ENCODE peak calls at places on chromosomes 4 and X, in four cellular contexts. One of them, this sample, is unnamed. For H3K4me1, the result is how much of the 10 kb centered on the place peaks cover.

GRCh38 chr4:159103406-159104131 is 690 bp downstream of the RAPGEF2 start:
- DNase-seq in Karpas-422: peak
- DNase-seq in mesenchymal stem cell: peak
- DNase-seq in GM23248: peak
- DNase-seq in this sample: peak

GRCh38 chr4:139668658-139669201 is 3.1 kb downstream of the MGST2 start:
- DNase-seq in Karpas-422: no peak
- DNase-seq in mesenchymal stem cell: no peak
- DNase-seq in GM23248: no peak
- DNase-seq in this sample: no peak

GRCh38 chr4:17013382-17014006 is 115.0 kb upstream of the LDB2 start:
- DNase-seq in Karpas-422: no peak
- DNase-seq in mesenchymal stem cell: no peak
- DNase-seq in GM23248: peak
- DNase-seq in this sample: no peak

GRCh38 chrX:77785400-77785745 is 643 bp downstream of the ATRX start:
- DNase-seq in Karpas-422: no peak
- DNase-seq in mesenchymal stem cell: peak
- DNase-seq in GM23248: peak
- DNase-seq in this sample: no peak

GRCh38 chr4:78031457-78031856 is 25.7 kb upstream of the FRAS1 start:
- DNase-seq in Karpas-422: no peak
- DNase-seq in mesenchymal stem cell: no peak
- DNase-seq in GM23248: no peak
- DNase-seq in this sample: no peak

GRCh38 chr4:183289688-183290087 is 30.4 kb downstream of the CLDN22 start:
- DNase-seq in Karpas-422: no peak
- DNase-seq in mesenchymal stem cell: no peak
- DNase-seq in GM23248: peak
- DNase-seq in this sample: no peak

GRCh38 chrX:12379666-12380065 is 241.4 kb downstream of the FRMPD4 start:
- DNase-seq in Karpas-422: no peak
- DNase-seq in mesenchymal stem cell: no peak
- DNase-seq in GM23248: no peak
- DNase-seq in this sample: no peak

GRCh38 chrX:23799469-23800065 is 16.6 kb downstream of the SAT1 start:
- DNase-seq in Karpas-422: no peak
- DNase-seq in mesenchymal stem cell: peak
- DNase-seq in GM23248: peak
- DNase-seq in this sample: no peak

GRCh38 chrX:8846271-8846670 is 45.1 kb upstream of the FAM9A start:
- DNase-seq in Karpas-422: no peak
- DNase-seq in mesenchymal stem cell: peak
- DNase-seq in GM23248: no peak
- DNase-seq in this sample: no peak

GRCh38 chr4:188146618-188147017 is 7.4 kb downstream of the TRIML1 start:
- DNase-seq in Karpas-422: no peak
- DNase-seq in mesenchymal stem cell: no peak
- DNase-seq in GM23248: no peak
- DNase-seq in this sample: no peak

GRCh38 chr4:2413821-2414610 is 4.4 kb downstream of the ZFYVE28 start:
- DNase-seq in Karpas-422: no peak
- DNase-seq in mesenchymal stem cell: peak
- DNase-seq in GM23248: peak
- DNase-seq in this sample: peak

GRCh38 chrX:63713510-63713909 is 71.5 kb downstream of the ARHGEF9 start:
- DNase-seq in Karpas-422: no peak
- DNase-seq in mesenchymal stem cell: peak
- DNase-seq in GM23248: peak
- DNase-seq in this sample: no peak

GRCh38 chrX:154734101-154734781 is 16.6 kb downstream of the GAB3 start:
- DNase-seq in Karpas-422: no peak
- DNase-seq in mesenchymal stem cell: peak
- DNase-seq in GM23248: peak
- DNase-seq in this sample: no peak

GRCh38 chr4:142408003-142408441 is 438.1 kb downstream of the INPP4B start:
- DNase-seq in Karpas-422: no peak
- DNase-seq in mesenchymal stem cell: no peak
- DNase-seq in GM23248: peak
- DNase-seq in this sample: no peak

GRCh38 chr4:38753021-38753806 is 29.6 kb downstream of the TLR10 start:
- DNase-seq in Karpas-422: no peak
- DNase-seq in mesenchymal stem cell: peak
- DNase-seq in GM23248: peak
- DNase-seq in this sample: no peak

GRCh38 chr4:56320293-56320692 is 67.0 kb downstream of the AASDH start:
- DNase-seq in Karpas-422: no peak
- DNase-seq in mesenchymal stem cell: no peak
- DNase-seq in GM23248: peak
- DNase-seq in this sample: no peak

GRCh38 chrX:135327299-135327698 is 18.0 kb downstream of the ETDC start:
- DNase-seq in Karpas-422: no peak
- DNase-seq in mesenchymal stem cell: peak
- DNase-seq in GM23248: peak
- DNase-seq in this sample: no peak

GRCh38 chrX:9163153-9163790 is 129.3 kb upstream of the FAM9B start:
- DNase-seq in Karpas-422: no peak
- DNase-seq in mesenchymal stem cell: peak
- DNase-seq in GM23248: peak
- DNase-seq in this sample: no peak

GRCh38 chrX:7286461-7286860 is 138.5 kb upstream of the PUDP start:
- DNase-seq in Karpas-422: no peak
- DNase-seq in mesenchymal stem cell: peak
- DNase-seq in GM23248: no peak
- DNase-seq in this sample: no peak

GRCh38 chr4:77095101-77095826 is 19.5 kb upstream of the CCNI start:
- DNase-seq in Karpas-422: peak
- DNase-seq in mesenchymal stem cell: peak
- DNase-seq in GM23248: peak
- DNase-seq in this sample: peak

GRCh38 chr4:58247792-58248191 is 1137.6 kb upstream of the IGFBP7 start:
- DNase-seq in Karpas-422: no peak
- DNase-seq in mesenchymal stem cell: peak
- DNase-seq in GM23248: no peak
- DNase-seq in this sample: peak

GRCh38 chr4:165207431-165208321 is at the start of gene KLHL2:
- DNase-seq in Karpas-422: peak
- DNase-seq in mesenchymal stem cell: peak
- DNase-seq in GM23248: peak
- DNase-seq in this sample: peak

GRCh38 chr4:140019619-140020367 is 134.2 kb downstream of the MAML3 start:
- DNase-seq in Karpas-422: no peak
- DNase-seq in mesenchymal stem cell: no peak
- DNase-seq in GM23248: no peak
- DNase-seq in this sample: no peak

GRCh38 chr4:76175336-76175735 is 27.1 kb upstream of the NUP54 start:
- DNase-seq in Karpas-422: no peak
- DNase-seq in mesenchymal stem cell: no peak
- DNase-seq in GM23248: no peak
- DNase-seq in this sample: no peak

GRCh38 chr4:720111-720860 is 14.7 kb downstream of the PCGF3 start:
- DNase-seq in Karpas-422: no peak
- DNase-seq in mesenchymal stem cell: no peak
- DNase-seq in GM23248: no peak
- DNase-seq in this sample: no peak

GRCh38 chrX:126509917-126510316 is 42.7 kb downstream of the DCAF12L1 start:
- DNase-seq in Karpas-422: no peak
- DNase-seq in mesenchymal stem cell: no peak
- DNase-seq in GM23248: no peak
- DNase-seq in this sample: no peak

GRCh38 chr4:168587326-168588125 is 90.7 kb downstream of the PALLD start:
- DNase-seq in Karpas-422: no peak
- DNase-seq in mesenchymal stem cell: peak
- DNase-seq in GM23248: peak
- DNase-seq in this sample: no peak

GRCh38 chr4:129364747-129365452 is 268.9 kb downstream of the C4orf33 start:
- DNase-seq in Karpas-422: peak
- DNase-seq in mesenchymal stem cell: no peak
- DNase-seq in GM23248: no peak
- DNase-seq in this sample: no peak

GRCh38 chrX:77442728-77443127 is 4.5 kb upstream of the FGF16 start:
- DNase-seq in Karpas-422: no peak
- DNase-seq in mesenchymal stem cell: peak
- DNase-seq in GM23248: peak
- DNase-seq in this sample: no peak

GRCh38 chr4:25552580-25553271 is 102.9 kb upstream of the SLC34A2 start:
- DNase-seq in Karpas-422: peak
- DNase-seq in mesenchymal stem cell: no peak
- DNase-seq in GM23248: peak
- DNase-seq in this sample: no peak

DNA sequence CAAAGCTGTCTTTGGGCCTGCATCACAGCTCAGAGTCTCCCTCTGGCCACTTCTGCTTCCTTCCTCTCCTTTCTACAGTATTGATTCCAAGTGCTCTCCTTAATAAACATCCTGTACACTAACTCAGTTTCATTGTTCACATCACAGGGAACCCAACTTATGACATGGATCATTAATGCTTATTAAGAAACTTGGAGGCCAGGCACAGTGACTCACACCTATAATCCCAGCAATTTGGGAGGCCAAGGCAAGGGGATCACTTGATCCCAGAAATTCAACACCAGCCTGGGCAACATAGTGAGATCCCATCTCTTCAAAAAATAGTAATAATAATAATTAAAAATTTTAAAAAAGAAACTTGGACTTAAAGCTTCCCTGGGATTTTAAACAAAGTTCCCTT is 89.2 kb upstream of the EFHC2 start:
- DNase-seq in Karpas-422: no peak
- DNase-seq in mesenchymal stem cell: peak
- DNase-seq in GM23248: peak
- DNase-seq in this sample: no peak
- H3K27ac ChIP-seq in Karpas-422: no peak
- H3K27ac ChIP-seq in mesenchymal stem cell: no peak
- H3K27ac ChIP-seq in GM23248: no peak
- H3K27ac ChIP-seq in this sample: no peak

DNA sequence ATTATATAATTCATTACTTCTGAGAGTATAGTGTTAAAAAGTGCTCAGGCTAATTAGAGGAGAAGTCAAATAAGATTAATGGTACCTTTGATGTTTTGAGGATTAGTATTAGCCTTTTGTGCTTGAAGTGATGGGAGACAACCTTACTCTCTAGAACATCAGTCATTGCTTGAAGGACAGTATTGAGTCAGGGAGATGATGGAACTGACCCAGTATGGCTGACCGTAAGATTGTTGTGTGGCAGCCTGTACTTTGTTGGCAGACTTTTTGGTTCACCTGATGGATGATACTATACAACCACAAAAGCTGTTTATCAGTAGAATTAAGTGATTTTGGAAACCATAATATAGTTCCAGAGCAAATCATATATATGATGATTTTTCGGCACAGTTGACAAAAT is 9.9 kb downstream of the OGT start:
- DNase-seq in Karpas-422: no peak
- DNase-seq in mesenchymal stem cell: no peak
- DNase-seq in GM23248: peak
- DNase-seq in this sample: no peak
- H3K4me1 ChIP-seq in Karpas-422: under half
- H3K4me1 ChIP-seq in mesenchymal stem cell: under half
- H3K4me1 ChIP-seq in GM23248: under half
- H3K4me1 ChIP-seq in this sample: under half

GRCh38 chr4:4422856-4423485 is 36.1 kb downstream of the NSG1 start:
- DNase-seq in Karpas-422: no peak
- DNase-seq in mesenchymal stem cell: no peak
- DNase-seq in GM23248: no peak
- DNase-seq in this sample: no peak

GRCh38 chr4:4425119-4425690 is 38.3 kb downstream of the NSG1 start:
- DNase-seq in Karpas-422: no peak
- DNase-seq in mesenchymal stem cell: no peak
- DNase-seq in GM23248: peak
- DNase-seq in this sample: no peak

GRCh38 chr4:4425696-4426095 is 38.8 kb downstream of the NSG1 start:
- DNase-seq in Karpas-422: no peak
- DNase-seq in mesenchymal stem cell: no peak
- DNase-seq in GM23248: no peak
- DNase-seq in this sample: no peak

GRCh38 chr4:4424499-4425115 is 37.7 kb downstream of the NSG1 start:
- DNase-seq in Karpas-422: no peak
- DNase-seq in mesenchymal stem cell: no peak
- DNase-seq in GM23248: no peak
- DNase-seq in this sample: no peak

DNA sequence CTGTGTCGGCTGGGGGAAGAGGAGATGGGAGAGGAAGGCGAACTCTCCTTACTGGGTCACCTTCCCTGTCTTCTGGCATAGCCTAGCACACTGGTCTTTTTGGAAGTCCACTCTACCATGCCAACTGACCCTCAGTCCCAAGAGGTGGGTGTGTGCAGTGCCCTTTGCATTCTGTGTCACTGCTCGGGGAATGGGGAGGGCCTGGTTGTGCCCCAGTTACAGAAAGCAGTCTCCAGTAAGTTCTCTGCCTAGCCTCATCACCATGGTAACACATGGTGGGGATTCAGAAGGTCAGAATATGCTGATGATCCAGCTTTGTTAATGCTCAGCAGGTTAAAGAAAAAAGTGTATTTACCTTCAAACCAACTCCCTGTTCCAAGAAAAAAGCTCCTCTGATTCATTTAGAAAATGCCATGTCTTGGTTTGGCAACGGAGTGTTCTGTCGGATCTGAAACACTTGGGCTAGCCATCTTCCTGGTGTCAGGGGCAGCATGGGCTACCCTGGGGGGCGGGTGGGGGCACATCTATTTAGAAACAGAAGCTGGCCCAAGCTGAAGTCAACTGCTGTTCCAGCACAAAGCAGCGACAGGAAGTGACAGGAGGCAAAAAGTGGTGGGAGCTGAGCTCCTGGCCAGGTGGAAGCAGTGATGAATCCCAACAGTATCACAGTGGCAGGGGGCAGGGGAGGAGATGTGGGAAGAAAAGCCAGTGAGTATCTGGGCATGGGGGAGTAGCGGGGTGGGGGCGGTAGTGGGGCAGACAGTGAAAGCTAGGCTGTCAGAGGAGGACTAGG is 37.0 kb downstream of the NSG1 start:
- DNase-seq in Karpas-422: no peak
- DNase-seq in mesenchymal stem cell: no peak
- DNase-seq in GM23248: no peak
- DNase-seq in this sample: no peak
- H3K27ac ChIP-seq in Karpas-422: no peak
- H3K27ac ChIP-seq in mesenchymal stem cell: no peak
- H3K27ac ChIP-seq in GM23248: no peak
- H3K27ac ChIP-seq in this sample: no peak

GRCh38 chr4:87119965-87120364 is 100.5 kb downstream of the KLHL8 start:
- DNase-seq in Karpas-422: no peak
- DNase-seq in mesenchymal stem cell: no peak
- DNase-seq in GM23248: no peak
- DNase-seq in this sample: no peak
- H3K4me1 ChIP-seq in Karpas-422: under half
- H3K4me1 ChIP-seq in mesenchymal stem cell: under half
- H3K4me1 ChIP-seq in GM23248: under half
- H3K4me1 ChIP-seq in this sample: under half

This sample was measured in MM.1S.